ENCODE peak calls at places on chromosomes 16 and 17, in five cellular contexts. W is lung, N is progenitor cell of endocrine pancreas, L is Caco-2, M is GM20000. I is an unnamed sample.

GRCh38 chr16:57489229-57489628 is 2.9 kb upstream of the DOK4 start:
- DNase-seq in L (peak), W (no peak), N (no peak), M (no peak), I (no peak)

GRCh38 chr17:5184284-5184683 is 7.4 kb downstream of the ZNF594 start:
- DNase-seq in N (no peak), M (no peak), L (no peak), W (no peak), I (no peak)

GRCh38 chr16:12868788-12869187 is 32.6 kb upstream of the SHISA9 start:
- DNase-seq in M (no peak), L (no peak), N (no peak), W (no peak), I (no peak)

GRCh38 chr17:77470800-77471733 is 330.3 kb downstream of the SEC14L1 start:
- DNase-seq in W (no peak), L (peak), N (no peak), M (no peak), I (no peak)

GRCh38 chr17:27318633-27319032 is 24.7 kb downstream of the WSB1 start:
- DNase-seq in W (no peak), M (no peak), N (no peak), L (no peak), I (no peak)

GRCh38 chr17:77227461-77228223 is 86.9 kb downstream of the SEC14L1 start:
- DNase-seq in W (no peak), N (no peak), M (no peak), L (no peak), I (no peak)

GRCh38 chr17:76432712-76433336 is 20.1 kb downstream of the UBE2O start:
- DNase-seq in N (no peak), M (no peak), L (no peak), W (no peak), I (no peak)

GRCh38 chr17:72967263-72967962 is 125.1 kb downstream of the SLC39A11 start:
- DNase-seq in W (no peak), L (no peak), M (no peak), N (no peak), I (no peak)

GRCh38 chr17:47618416-47618815 is 31.3 kb upstream of the KPNB1 start:
- DNase-seq in W (no peak), M (no peak), N (no peak), L (no peak), I (no peak)

GRCh38 chr17:58335779-58336455 is 7.3 kb upstream of the TSPOAP1 start:
- DNase-seq in W (no peak), L (no peak), N (no peak), M (peak), I (no peak)

GRCh38 chr17:74499992-74500391 is 31.3 kb downstream of the CD300LB start:
- DNase-seq in M (no peak), L (no peak), W (no peak), N (no peak), I (no peak)

GRCh38 chr17:38469875-38470274 is 41.6 kb downstream of the ARHGAP23 start:
- DNase-seq in N (no peak), W (no peak), L (no peak), M (no peak), I (no peak)

GRCh38 chr17:13143001-13143400 is 125.2 kb upstream of the ELAC2 start:
- DNase-seq in W (no peak), N (no peak), L (no peak), M (no peak), I (no peak)

GRCh38 chr17:13135496-13135895 is 117.7 kb upstream of the ELAC2 start:
- DNase-seq in L (no peak), W (no peak), N (no peak), M (no peak), I (no peak)

GRCh38 chr17:13140750-13141149 is 122.9 kb upstream of the ELAC2 start:
- DNase-seq in L (no peak), M (no peak), N (no peak), W (no peak), I (no peak)
- TF ChIP-seq CTCF in L (no peak), M (no peak), N (no peak), W (no peak), I (peak)

GRCh38 chr16:15996432-15997109 is 47.2 kb downstream of the ABCC1 start:
- DNase-seq in L (peak), W (peak), M (no peak), N (no peak), I (peak)
- TF ChIP-seq CTCF in L (no peak), W (no peak), M (no peak), N (no peak), I (no peak)

DNA sequence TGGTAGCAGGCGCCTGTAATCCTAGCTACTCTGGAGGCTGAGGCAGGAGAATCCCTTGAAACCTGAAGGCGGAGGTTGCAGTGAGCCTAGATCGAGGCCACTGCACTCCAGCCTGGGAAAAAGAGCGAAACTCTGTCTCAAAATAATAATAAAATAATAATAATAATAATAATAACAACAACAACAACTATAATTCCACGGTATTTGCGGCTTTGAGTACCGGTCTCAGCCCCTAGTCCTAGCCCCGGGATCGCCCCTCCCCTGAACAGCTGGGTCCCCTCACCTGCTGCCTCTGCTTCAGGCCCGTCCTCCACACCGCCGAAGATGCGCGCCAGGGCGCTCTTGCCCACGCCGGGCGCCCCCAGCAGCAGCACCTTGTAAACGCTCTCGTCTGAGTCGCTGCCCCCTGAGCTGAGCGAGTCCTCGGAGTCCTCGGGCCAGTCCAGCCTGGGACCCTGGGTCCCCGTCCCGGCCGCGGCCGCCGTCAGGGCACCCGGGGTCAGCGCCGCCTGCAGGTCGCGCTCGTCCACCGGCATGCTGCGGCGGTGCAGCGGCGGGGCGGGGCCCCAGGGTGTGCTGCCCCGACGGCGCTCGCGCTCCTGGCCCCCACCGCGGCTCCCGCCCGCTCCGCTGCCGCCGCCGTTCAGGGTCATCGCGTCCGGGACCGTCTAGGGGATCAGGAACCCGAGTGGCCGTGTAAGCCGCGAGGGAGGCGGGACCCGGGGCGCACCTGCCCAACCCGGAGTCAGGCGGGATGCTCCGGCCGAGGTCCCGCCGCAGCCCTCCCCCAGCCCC is 611 bp downstream of the RRAD start:
- DNase-seq in W (no peak), M (peak), L (no peak), N (peak), I (no peak)
- TF ChIP-seq CTCF in W (no peak), M (peak), L (peak), N (peak), I (peak)

GRCh38 chr17:42677921-42678781 is 1.4 kb upstream of the PLEKHH3 start:
- DNase-seq in W (peak), M (peak), N (peak), L (peak), I (no peak)
- TF ChIP-seq CTCF in W (no peak), M (no peak), N (no peak), L (no peak), I (no peak)

DNA sequence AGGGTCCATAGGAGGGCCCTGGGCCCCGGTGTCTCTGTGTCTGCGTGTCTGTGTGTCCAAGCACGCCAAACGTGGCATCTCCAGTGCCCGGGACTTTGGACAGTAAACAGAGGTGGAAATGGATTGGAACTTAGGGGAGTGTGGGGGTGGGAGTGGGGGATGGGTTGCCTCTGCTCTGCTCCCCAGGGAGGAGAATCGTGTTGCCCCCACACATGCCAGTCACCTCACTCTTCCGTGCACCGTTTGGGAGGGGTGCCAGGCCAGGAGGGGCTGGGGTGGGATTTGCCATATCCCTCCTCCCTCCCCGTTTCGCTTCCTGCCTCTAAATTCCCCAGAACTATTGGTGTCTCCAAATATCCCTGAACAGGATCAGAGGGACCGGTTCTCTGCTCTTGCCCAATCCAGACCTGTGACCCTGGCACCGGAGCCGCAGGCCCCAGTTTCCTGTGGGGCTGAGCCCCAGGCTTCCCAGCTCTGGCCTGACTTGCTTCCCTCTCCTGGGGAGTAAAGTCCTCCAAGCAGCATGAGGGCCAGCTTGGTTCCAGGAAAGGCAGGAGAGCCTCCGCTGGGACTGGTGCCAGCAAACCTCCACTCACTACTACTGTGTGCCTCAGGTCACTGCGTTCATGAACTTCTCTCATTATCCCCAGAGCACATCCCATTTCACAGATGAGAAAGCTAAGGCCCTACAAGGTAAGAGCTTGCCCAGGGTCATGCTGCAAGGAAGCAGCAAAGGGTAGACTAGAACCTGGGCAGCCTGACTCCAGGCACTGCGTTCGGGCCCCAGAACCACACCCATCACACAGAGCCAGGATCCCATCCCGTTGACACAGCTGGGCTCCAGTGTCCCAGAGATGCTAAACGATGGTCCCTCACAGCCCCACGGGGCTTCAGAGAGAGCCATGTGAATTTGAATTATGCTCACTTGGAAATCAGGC is at the start of gene ASGR1:
- DNase-seq in L (no peak), N (no peak), M (no peak), W (no peak), I (no peak)
- TF ChIP-seq CTCF in L (no peak), N (no peak), M (no peak), W (no peak), I (no peak)

I was measured in AG09319.